ENCODE peak calls at places on chromosomes 11 and 22, in four cellular contexts. S, W, V and R are unnamed samples. For H3K4me1, the result is how much of the 10 kb centered on the place peaks cover.

GRCh38 chr22:21446128-21446826 is 20.9 kb upstream of the TMEM191C start:
- DNase-seq in S (no peak), W (no peak), V (peak), R (no peak)

GRCh38 chr11:125916683-125917337 is 12.5 kb downstream of the DDX25 start:
- DNase-seq in S (no peak), W (no peak), V (no peak), R (no peak)

GRCh38 chr11:41201156-41201555 is 258.3 kb downstream of the LRRC4C start:
- DNase-seq in S (no peak), W (peak), V (no peak), R (no peak)

GRCh38 chr22:49103314-49104052 is 724.2 kb downstream of the BRD1 start:
- DNase-seq in S (no peak), W (no peak), V (no peak), R (no peak)

GRCh38 chr11:34356918-34357645 is 728 bp downstream of the ABTB2 start:
- DNase-seq in S (peak), W (peak), V (peak), R (peak)

GRCh38 chr11:33000181-33000580 is 15.5 kb upstream of the DEPDC7 start:
- DNase-seq in S (no peak), W (peak), V (no peak), R (no peak)

GRCh38 chr11:15123849-15124248 is 9.1 kb downstream of the INSC start:
- DNase-seq in S (no peak), W (peak), V (no peak), R (no peak)

GRCh38 chr11:116199182-116199581 is 573.6 kb downstream of the BUD13 start:
- DNase-seq in S (no peak), W (no peak), V (no peak), R (no peak)

GRCh38 chr11:16179668-16180067 is 176.7 kb downstream of the SOX6 start:
- DNase-seq in S (no peak), W (no peak), V (no peak), R (no peak)

GRCh38 chr11:35488117-35488516 is 37.3 kb downstream of the PAMR1 start:
- DNase-seq in S (no peak), W (peak), V (no peak), R (no peak)

GRCh38 chr11:57315491-57315890 is 9.3 kb downstream of the TNKS1BP1 start:
- DNase-seq in S (no peak), W (peak), V (no peak), R (no peak)

GRCh38 chr11:13896175-13896989 is 66.1 kb upstream of the SPON1 start:
- DNase-seq in S (no peak), W (no peak), V (no peak), R (peak)

GRCh38 chr11:110989734-110990133 is 255.8 kb upstream of the POU2AF2 start:
- DNase-seq in S (peak), W (peak), V (no peak), R (no peak)

GRCh38 chr11:134725939-134726639 is 314.0 kb upstream of the B3GAT1 start:
- DNase-seq in S (no peak), W (no peak), V (no peak), R (no peak)

GRCh38 chr11:13962562-13963168 is at the start of gene SPON1:
- DNase-seq in S (peak), W (peak), V (peak), R (peak)

GRCh38 chr22:29947410-29948387 is 64.7 kb downstream of the MTMR3 start:
- DNase-seq in S (no peak), W (peak), V (no peak), R (no peak)

GRCh38 chr11:112835556-112835955 is 125.7 kb upstream of the NCAM1 start:
- DNase-seq in S (no peak), W (no peak), V (no peak), R (no peak)

GRCh38 chr11:115657586-115657985 is 153.4 kb upstream of the CADM1 start:
- DNase-seq in S (no peak), W (no peak), V (no peak), R (no peak)

GRCh38 chr11:82046778-82047177 is 686.9 kb downstream of the FAM181B start:
- DNase-seq in S (no peak), W (peak), V (no peak), R (no peak)

GRCh38 chr11:9136731-9137130 is 45.3 kb upstream of the SCUBE2 start:
- DNase-seq in S (no peak), W (no peak), V (no peak), R (no peak)

GRCh38 chr11:2814751-2815150 is 70.8 kb downstream of the CDKN1C start:
- DNase-seq in S (no peak), W (no peak), V (no peak), R (no peak)

GRCh38 chr11:82732734-82733443 is 775 bp downstream of the FAM181B start:
- DNase-seq in S (peak), W (no peak), V (no peak), R (peak)

GRCh38 chr11:84012171-84012826 is 726.1 kb upstream of the CCDC90B start:
- DNase-seq in S (no peak), W (no peak), V (no peak), R (no peak)

GRCh38 chr11:112790286-112790685 is 170.9 kb upstream of the NCAM1 start:
- DNase-seq in S (no peak), W (no peak), V (no peak), R (no peak)

GRCh38 chr11:124415356-124415923 is 9.2 kb downstream of the OR8B4 start:
- DNase-seq in S (no peak), W (peak), V (no peak), R (no peak)

GRCh38 chr22:33247758-33248157 is 189.6 kb upstream of the SYN3 start:
- DNase-seq in S (no peak), W (peak), V (no peak), R (no peak)

GRCh38 chr11:110086892-110087309 is 6.3 kb upstream of the ZC3H12C start:
- DNase-seq in S (no peak), W (peak), V (no peak), R (peak)

GRCh38 chr11:67303132-67303988 is at the start of gene SSH3:
- DNase-seq in S (peak), W (peak), V (peak), R (peak)

GRCh38 chr22:46096706-46097230 is 53.6 kb upstream of the PPARA start:
- DNase-seq in S (no peak), W (no peak), V (no peak), R (peak)

GRCh38 chr11:92770981-92771380 is 198.5 kb upstream of the MTNR1B start:
- DNase-seq in S (no peak), W (no peak), V (no peak), R (no peak)

GRCh38 chr11:14184548-14184947 is 174.4 kb downstream of the RRAS2 start:
- DNase-seq in S (no peak), W (no peak), V (no peak), R (no peak)

GRCh38 chr11:64348611-64349387 is 8.8 kb downstream of the CCDC88B start:
- DNase-seq in S (no peak), W (no peak), V (no peak), R (no peak)

GRCh38 chr11:123161386-123161785 is 33.7 kb downstream of the CLMP start:
- DNase-seq in S (no peak), W (peak), V (no peak), R (no peak)

GRCh38 chr11:123166095-123166559 is 28.9 kb downstream of the CLMP start:
- DNase-seq in S (peak), W (peak), V (no peak), R (no peak)

GRCh38 chr11:123159146-123159857 is 35.7 kb downstream of the CLMP start:
- DNase-seq in S (no peak), W (peak), V (no peak), R (no peak)

GRCh38 chr11:123164732-123165450 is 30.2 kb downstream of the CLMP start:
- DNase-seq in S (no peak), W (no peak), V (no peak), R (no peak)

GRCh38 chr11:123163621-123164020 is 31.4 kb downstream of the CLMP start:
- DNase-seq in S (no peak), W (no peak), V (no peak), R (no peak)
- H3K4me1 ChIP-seq in S (under half), W (under half), V (under half), R (under half)

GRCh38 chr11:21180194-21180593 is 510.8 kb downstream of the NELL1 start:
- DNase-seq in S (no peak), W (no peak), V (no peak), R (no peak)

GRCh38 chr11:21174781-21175180 is 505.4 kb downstream of the NELL1 start:
- DNase-seq in S (no peak), W (no peak), V (no peak), R (no peak)

GRCh38 chr11:21177379-21177778 is 508.0 kb downstream of the NELL1 start:
- DNase-seq in S (no peak), W (no peak), V (no peak), R (no peak)
- TF ChIP-seq CTCF in S (no peak), W (no peak), V (no peak), R (no peak)

GRCh38 chr22:42717197-42717967 is 3.3 kb downstream of the A4GALT start:
- DNase-seq in S (no peak), W (peak), V (no peak), R (no peak)
- H3K4me3 ChIP-seq in S (no peak), W (no peak), V (peak), R (no peak)

DNA sequence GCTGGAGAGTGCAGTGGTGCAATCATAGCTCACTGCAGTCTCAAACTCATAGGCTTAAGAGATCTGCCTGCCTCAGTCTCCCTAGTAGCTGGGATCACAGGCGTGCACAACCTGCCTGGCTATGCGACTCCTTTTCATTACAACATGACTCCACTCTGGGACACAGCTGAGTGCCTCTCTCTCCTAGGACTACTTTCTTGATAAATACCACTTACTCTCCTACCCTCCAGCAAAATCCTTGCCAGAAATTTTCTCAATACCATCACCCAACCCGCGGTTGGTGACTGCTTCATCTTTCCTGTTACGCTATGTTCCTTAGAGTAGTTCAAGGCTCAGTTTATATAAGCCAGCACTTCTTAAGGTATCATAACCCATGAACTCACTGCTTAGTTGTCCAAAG is 26.9 kb downstream of the ARFGAP3 start:
- DNase-seq in S (no peak), W (no peak), V (no peak), R (no peak)
- H3K4me1 ChIP-seq in S (under half), W (under half), V (under half), R (under half)

GRCh38 chr11:101127348-101127698 is 2.3 kb downstream of the PGR start:
- DNase-seq in S (no peak), W (no peak), V (peak), R (peak)
- TF ChIP-seq CTCF in S (no peak), W (no peak), V (no peak), R (no peak)

GRCh38 chr11:371716-372590 is 2.7 kb downstream of the B4GALNT4 start:
- DNase-seq in S (no peak), W (no peak), V (no peak), R (peak)

GRCh38 chr11:371051-371450 is 1.8 kb downstream of the B4GALNT4 start:
- DNase-seq in S (no peak), W (no peak), V (no peak), R (no peak)

GRCh38 chr11:369336-370018 is at the start of gene B4GALNT4:
- DNase-seq in S (peak), W (peak), V (no peak), R (peak)

GRCh38 chr11:368414-369335 is 624 bp upstream of the B4GALNT4 start:
- DNase-seq in S (no peak), W (peak), V (no peak), R (no peak)

GRCh38 chr11:370087-370941 is 1.0 kb downstream of the B4GALNT4 start:
- DNase-seq in S (no peak), W (no peak), V (no peak), R (no peak)
- H3K4me3 ChIP-seq in S (peak), W (peak), V (no peak), R (no peak)